ENCODE peak calls at places on chromosomes 6 and 20, in seven cellular contexts. E is lower leg skin, X is stomach, A is K562, G is NB4, Z is spleen, S is ovary. B is an unnamed sample.

GRCh38 chr6:164753517-164753916 is 555.9 kb downstream of the C6orf118 start:
- DNase-seq in S (no peak), Z (no peak), A (no peak), E (no peak), G (no peak), X (no peak), B (no peak)

GRCh38 chr6:128112494-128112893 is 211.6 kb upstream of the THEMIS start:
- DNase-seq in A (no peak), G (no peak), S (no peak), Z (no peak), X (no peak), E (no peak), B (no peak)

GRCh38 chr6:167543602-167544506 is 219.0 kb downstream of the TTLL2 start:
- DNase-seq in G (no peak), X (no peak), A (no peak), E (peak), Z (no peak), S (peak), B (peak)

GRCh38 chr6:137309078-137309762 is 90.0 kb upstream of the IFNGR1 start:
- DNase-seq in S (peak), X (peak), E (peak), G (peak), A (no peak), Z (peak), B (peak)

GRCh38 chr20:37276494-37277252 is 12.8 kb upstream of the MANBAL start:
- DNase-seq in X (peak), A (no peak), Z (no peak), E (no peak), G (peak), S (peak), B (peak)

GRCh38 chr6:111361648-111362047 is 121.4 kb downstream of the REV3L start:
- DNase-seq in A (peak), G (peak), Z (no peak), X (no peak), E (no peak), S (no peak), B (no peak)

GRCh38 chr6:27288136-27289044 is 23.7 kb downstream of the POM121L2 start:
- DNase-seq in Z (no peak), S (no peak), X (no peak), A (no peak), E (no peak), G (peak), B (no peak)

GRCh38 chr6:41976794-41977484 is 35.3 kb upstream of the CCND3 start:
- DNase-seq in G (no peak), E (no peak), A (no peak), Z (no peak), S (no peak), X (no peak), B (no peak)

GRCh38 chr6:148251286-148251685 is 91.4 kb upstream of the SASH1 start:
- DNase-seq in Z (no peak), X (no peak), A (no peak), E (no peak), S (no peak), G (peak), B (no peak)

DNA sequence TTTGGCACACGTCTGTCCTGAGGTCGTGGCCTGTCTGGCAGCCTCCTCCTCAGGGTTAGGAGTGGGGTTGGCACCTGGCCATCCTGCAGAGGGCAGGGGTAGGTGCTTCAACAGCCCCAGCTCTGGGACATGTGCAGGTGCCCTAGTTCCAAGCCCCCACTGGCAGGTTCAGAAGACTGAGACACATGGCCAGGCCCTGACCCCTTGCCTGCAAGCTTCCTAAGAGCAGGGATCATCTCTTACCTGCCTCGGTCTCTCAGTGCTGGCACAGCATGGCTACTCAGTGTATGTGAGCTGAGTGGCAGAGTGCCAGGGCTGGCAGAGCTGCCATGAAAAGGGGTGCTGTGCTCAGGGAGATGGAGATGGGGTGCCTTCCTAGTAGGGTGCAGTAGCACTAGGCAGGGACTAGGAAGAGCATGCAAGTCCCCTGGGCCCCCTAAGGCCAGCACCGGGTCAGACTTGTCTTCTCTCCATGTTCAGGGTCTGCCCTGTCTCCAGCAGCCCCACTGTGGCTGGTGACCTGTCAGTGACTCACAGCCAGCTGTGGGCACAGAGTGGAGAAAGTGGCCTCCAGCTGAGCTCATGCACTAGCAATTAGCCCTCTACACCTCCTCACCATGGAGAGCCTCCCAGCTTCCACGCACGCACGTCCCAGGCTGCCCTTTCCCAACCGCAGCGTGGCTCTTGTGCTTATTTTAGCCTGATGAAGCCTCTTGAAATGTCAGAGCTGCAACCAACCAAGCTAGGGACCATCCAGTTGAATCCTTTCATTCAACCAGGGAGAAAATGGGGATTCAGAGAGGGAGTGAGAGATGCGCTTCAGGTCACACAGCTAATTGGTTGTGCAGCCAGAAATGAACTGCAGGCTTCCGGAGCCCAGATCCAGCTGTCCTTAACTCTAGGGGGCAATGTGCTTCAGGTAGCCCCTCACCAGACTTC is 116.6 kb downstream of the MRPL14 start:
- DNase-seq in G (peak), S (no peak), Z (peak), E (no peak), X (no peak), A (no peak), B (peak)
- TF ChIP-seq POLR2A in G (no peak), S (no peak), Z (no peak), E (no peak), X (no peak), A (no peak), B (no peak)

GRCh38 chr6:84224251-84224650 is 3.2 kb downstream of the CEP162 start:
- DNase-seq in S (no peak), G (peak), X (no peak), Z (no peak), A (no peak), E (no peak), B (no peak)

GRCh38 chr6:84228198-84228543 is 728 bp upstream of the CEP162 start:
- DNase-seq in E (no peak), A (no peak), S (no peak), Z (no peak), G (no peak), X (no peak), B (no peak)

GRCh38 chr6:84222426-84222825 is 5.0 kb downstream of the CEP162 start:
- DNase-seq in E (no peak), A (no peak), S (no peak), Z (no peak), X (no peak), G (no peak), B (no peak)

GRCh38 chr6:84227044-84227433 is 404 bp downstream of the CEP162 start:
- DNase-seq in S (no peak), X (no peak), A (no peak), E (no peak), G (no peak), Z (peak), B (no peak)

GRCh38 chr6:84227434-84228197 is at the start of gene CEP162:
- DNase-seq in Z (peak), X (peak), G (peak), E (peak), A (peak), S (peak), B (peak)
- TF ChIP-seq POLR2A in Z (no peak), X (no peak), G (no peak), E (no peak), A (peak), S (no peak), B (no peak)

GRCh38 chr6:11921017-11921438 is 91.1 kb upstream of the HIVEP1 start:
- DNase-seq in G (no peak), E (peak), A (peak), X (peak), S (no peak), Z (no peak), B (no peak)
- TF ChIP-seq POLR2A in G (no peak), E (no peak), A (peak), X (no peak), S (no peak), Z (no peak), B (no peak)

DNA sequence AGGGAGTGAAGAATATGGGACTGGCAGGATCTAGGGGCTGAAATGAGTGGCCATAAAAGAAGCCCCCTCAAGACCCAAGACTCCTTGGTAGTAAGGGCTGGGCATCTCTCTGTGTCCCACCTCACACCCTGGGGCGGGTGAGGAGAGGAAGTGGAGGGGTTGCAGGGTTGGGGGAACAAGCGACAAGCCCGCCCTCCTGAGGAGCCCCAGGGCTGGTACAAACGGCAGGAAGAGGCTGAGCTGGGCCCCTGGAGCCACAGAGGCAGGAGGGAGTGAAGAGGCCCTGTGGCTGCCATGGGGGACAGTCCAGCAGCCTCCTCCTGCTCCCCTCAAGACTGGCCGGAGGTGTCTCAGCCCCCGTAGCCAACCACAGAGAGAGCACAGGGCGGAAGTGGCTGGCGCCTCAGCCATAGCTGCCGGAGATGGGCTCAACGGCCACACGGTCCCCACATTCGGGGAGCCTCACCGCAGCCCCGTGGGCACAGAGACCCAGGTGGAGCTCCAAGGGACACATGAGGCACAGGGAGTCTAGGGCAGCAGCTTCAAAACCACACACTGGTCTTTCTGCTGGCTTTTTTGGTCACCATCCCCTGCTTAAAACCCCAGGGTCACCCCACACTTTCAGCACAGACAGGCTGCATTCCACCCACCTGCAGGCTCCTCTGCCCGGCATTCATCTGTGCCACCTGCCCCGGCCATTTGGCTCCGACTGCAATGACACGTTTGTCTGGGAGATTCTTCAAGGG is 586 bp downstream of the C20orf203 start:
- DNase-seq in Z (peak), G (peak), S (no peak), X (no peak), A (no peak), E (no peak), B (peak)
- TF ChIP-seq POLR2A in Z (no peak), G (peak), S (no peak), X (no peak), A (no peak), E (no peak), B (no peak)

GRCh38 chr20:47358672-47359532 is 2.4 kb upstream of the ZMYND8 start:
- DNase-seq in S (peak), G (peak), A (peak), Z (peak), X (peak), E (peak), B (peak)

GRCh38 chr20:47360489-47361267 is 4.2 kb upstream of the ZMYND8 start:
- DNase-seq in A (peak), E (peak), Z (peak), G (peak), X (peak), S (peak), B (peak)

GRCh38 chr20:47358052-47358671 is 1.7 kb upstream of the ZMYND8 start:
- DNase-seq in S (no peak), G (no peak), E (no peak), Z (no peak), X (no peak), A (no peak), B (no peak)

GRCh38 chr20:47360207-47360488 is 3.6 kb upstream of the ZMYND8 start:
- DNase-seq in G (peak), S (peak), Z (peak), E (peak), A (no peak), X (peak), B (peak)

DNA sequence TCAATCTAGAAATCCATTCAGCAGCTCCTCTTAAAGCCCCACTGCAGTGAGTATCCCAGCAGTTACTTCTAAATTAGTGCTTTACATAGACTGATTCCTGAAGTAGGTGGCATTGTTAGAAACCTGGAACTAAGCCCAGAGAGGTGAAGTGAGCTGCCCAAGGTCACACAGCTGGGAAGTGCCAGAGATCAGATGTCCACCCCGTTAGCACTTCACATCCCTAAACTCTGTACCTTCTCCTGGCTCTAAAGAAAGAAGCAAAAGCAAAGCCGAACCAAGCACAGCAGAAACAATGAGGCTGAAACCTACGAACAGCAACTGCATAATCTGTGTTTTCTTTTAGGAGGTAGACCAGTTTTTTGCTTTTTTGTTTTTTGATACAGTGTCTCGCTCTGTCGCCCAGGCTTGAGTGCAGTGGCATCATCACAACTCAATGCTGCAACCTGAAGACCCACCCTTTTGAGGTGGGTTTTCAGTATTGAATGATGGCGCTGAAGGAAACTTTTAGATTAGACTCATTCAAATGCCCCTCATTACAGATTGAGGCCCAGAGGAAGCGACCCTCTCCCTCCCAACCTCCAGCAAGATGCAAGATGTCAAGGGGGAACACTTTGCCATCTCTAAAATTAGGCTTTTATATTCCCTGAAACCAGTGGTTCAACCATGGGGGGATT is 3.2 kb upstream of the ZMYND8 start:
- DNase-seq in A (no peak), E (no peak), X (no peak), G (no peak), Z (peak), S (no peak), B (no peak)
- TF ChIP-seq POLR2A in A (no peak), E (no peak), X (no peak), G (no peak), Z (no peak), S (no peak), B (no peak)

GRCh38 chr6:34888874-34889555 is at the start of gene ANKS1A:
- DNase-seq in A (peak), G (peak), X (peak), S (peak), E (peak), Z (peak), B (peak)
- TF ChIP-seq POLR2A in A (peak), G (peak), X (no peak), S (peak), E (peak), Z (peak), B (peak)